ENCODE peak calls at places on chromosomes 16 and 17, in four cellular contexts. One of them, this sample, is unnamed.

GRCh38 chr16:89185062-89185751 is 13.7 kb downstream of the CDH15 start:
- DNase-seq in H9: no peak
- DNase-seq in H1: peak
- DNase-seq in GM20000: no peak
- DNase-seq in this sample: peak

GRCh38 chr17:46043606-46044005 is 44.6 kb downstream of the STH start:
- DNase-seq in H1: no peak
- DNase-seq in H9: no peak
- DNase-seq in GM20000: no peak
- DNase-seq in this sample: no peak

GRCh38 chr17:42457107-42457787 is 1.4 kb upstream of the ATP6V0A1 start:
- DNase-seq in H9: no peak
- DNase-seq in GM20000: peak
- DNase-seq in H1: no peak
- DNase-seq in this sample: no peak

GRCh38 chr16:30767767-30768465 is 5.8 kb downstream of the RNF40 start:
- DNase-seq in H1: no peak
- DNase-seq in H9: no peak
- DNase-seq in GM20000: no peak
- DNase-seq in this sample: no peak

GRCh38 chr16:22670044-22670536 is 143.9 kb upstream of the HS3ST2 start:
- DNase-seq in H9: no peak
- DNase-seq in H1: no peak
- DNase-seq in GM20000: no peak
- DNase-seq in this sample: no peak

GRCh38 chr17:8021565-8022357 is 17.1 kb upstream of the ALOX15B start:
- DNase-seq in H9: no peak
- DNase-seq in H1: no peak
- DNase-seq in GM20000: no peak
- DNase-seq in this sample: no peak

GRCh38 chr17:5283531-5284315 is 1.6 kb downstream of the RABEP1 start:
- DNase-seq in H9: no peak
- DNase-seq in H1: no peak
- DNase-seq in GM20000: no peak
- DNase-seq in this sample: no peak

GRCh38 chr16:2473999-2474876 is 689 bp upstream of the TBC1D24 start:
- DNase-seq in H1: peak
- DNase-seq in H9: peak
- DNase-seq in GM20000: peak
- DNase-seq in this sample: peak

GRCh38 chr16:79717324-79717848 is 116.8 kb upstream of the MAF start:
- DNase-seq in H1: no peak
- DNase-seq in GM20000: no peak
- DNase-seq in H9: no peak
- DNase-seq in this sample: no peak

GRCh38 chr16:534089-534635 is 6.7 kb downstream of the CAPN15 start:
- DNase-seq in H1: no peak
- DNase-seq in H9: no peak
- DNase-seq in GM20000: no peak
- DNase-seq in this sample: no peak

GRCh38 chr17:75933836-75934235 is 7.0 kb downstream of the FBF1 start:
- DNase-seq in H9: no peak
- DNase-seq in H1: no peak
- DNase-seq in GM20000: no peak
- DNase-seq in this sample: no peak

GRCh38 chr17:77096570-77097214 is 44.1 kb upstream of the SEC14L1 start:
- DNase-seq in GM20000: peak
- DNase-seq in H9: no peak
- DNase-seq in H1: no peak
- DNase-seq in this sample: no peak

GRCh38 chr17:41959336-41960095 is 7.1 kb upstream of the CNP start:
- DNase-seq in H1: peak
- DNase-seq in H9: peak
- DNase-seq in GM20000: peak
- DNase-seq in this sample: peak

GRCh38 chr16:11386791-11387546 is 41.7 kb downstream of the RMI2 start:
- DNase-seq in GM20000: peak
- DNase-seq in H1: peak
- DNase-seq in H9: peak
- DNase-seq in this sample: no peak

GRCh38 chr16:50636865-50637374 is 44.2 kb downstream of the SNX20 start:
- DNase-seq in H9: no peak
- DNase-seq in H1: no peak
- DNase-seq in GM20000: no peak
- DNase-seq in this sample: no peak

GRCh38 chr16:49439050-49439449 is 65.4 kb downstream of the C16orf78 start:
- DNase-seq in GM20000: no peak
- DNase-seq in H9: no peak
- DNase-seq in H1: no peak
- DNase-seq in this sample: no peak

GRCh38 chr16:51875834-51876725 is 670.9 kb downstream of the TOX3 start:
- DNase-seq in H9: peak
- DNase-seq in H1: no peak
- DNase-seq in GM20000: no peak
- DNase-seq in this sample: no peak

GRCh38 chr17:28657756-28658155 is 4.0 kb downstream of the SDF2 start:
- DNase-seq in GM20000: no peak
- DNase-seq in H9: no peak
- DNase-seq in H1: no peak
- DNase-seq in this sample: no peak

GRCh38 chr16:31453255-31454204 is 5.8 kb upstream of the ARMC5 start:
- DNase-seq in H1: no peak
- DNase-seq in H9: peak
- DNase-seq in GM20000: no peak
- DNase-seq in this sample: no peak

GRCh38 chr17:13704333-13704732 is 102.6 kb upstream of the HS3ST3A1 start:
- DNase-seq in H1: no peak
- DNase-seq in H9: no peak
- DNase-seq in GM20000: no peak
- DNase-seq in this sample: no peak

GRCh38 chr16:84056933-84057332 is 14.3 kb upstream of the SLC38A8 start:
- DNase-seq in H1: no peak
- DNase-seq in GM20000: no peak
- DNase-seq in H9: no peak
- DNase-seq in this sample: no peak

GRCh38 chr16:8044796-8045195 is 545.5 kb downstream of the TMEM114 start:
- DNase-seq in H9: no peak
- DNase-seq in H1: no peak
- DNase-seq in GM20000: no peak
- DNase-seq in this sample: no peak

GRCh38 chr16:89921699-89922476 is 1.3 kb upstream of the TUBB3 start:
- DNase-seq in H9: peak
- DNase-seq in GM20000: no peak
- DNase-seq in H1: peak
- DNase-seq in this sample: peak

GRCh38 chr17:82152556-82153294 is 54.7 kb upstream of the FASN start:
- DNase-seq in H1: no peak
- DNase-seq in GM20000: no peak
- DNase-seq in H9: no peak
- DNase-seq in this sample: no peak

GRCh38 chr16:69927056-69927757 is 23.9 kb upstream of the CLEC18A start:
- DNase-seq in H9: no peak
- DNase-seq in GM20000: no peak
- DNase-seq in H1: no peak
- DNase-seq in this sample: no peak

GRCh38 chr17:22272363-22273146 is 580.2 kb downstream of the KCNJ18 start:
- DNase-seq in GM20000: no peak
- DNase-seq in H9: no peak
- DNase-seq in H1: no peak
- DNase-seq in this sample: no peak

GRCh38 chr17:22268912-22269220 is 576.5 kb downstream of the KCNJ18 start:
- DNase-seq in H9: no peak
- DNase-seq in H1: no peak
- DNase-seq in GM20000: no peak
- DNase-seq in this sample: no peak

GRCh38 chr17:22270381-22270780 is 578.1 kb downstream of the KCNJ18 start:
- DNase-seq in H9: no peak
- DNase-seq in GM20000: no peak
- DNase-seq in H1: no peak
- DNase-seq in this sample: no peak

GRCh38 chr17:22277595-22277994 is 585.3 kb downstream of the KCNJ18 start:
- DNase-seq in GM20000: no peak
- DNase-seq in H1: no peak
- DNase-seq in H9: no peak
- DNase-seq in this sample: no peak

GRCh38 chr17:22273308-22273707 is 581.0 kb downstream of the KCNJ18 start:
- DNase-seq in H9: no peak
- DNase-seq in H1: no peak
- DNase-seq in GM20000: no peak
- DNase-seq in this sample: no peak
- TF ChIP-seq CTCF in H9: no peak
- TF ChIP-seq CTCF in H1: no peak
- TF ChIP-seq CTCF in GM20000: no peak
- TF ChIP-seq CTCF in this sample: no peak

GRCh38 chr17:32588982-32589381 is 102.2 kb downstream of the CDK5R1 start:
- DNase-seq in GM20000: no peak
- DNase-seq in H9: peak
- DNase-seq in H1: no peak
- DNase-seq in this sample: no peak
- TF ChIP-seq CTCF in GM20000: no peak
- TF ChIP-seq CTCF in H9: peak
- TF ChIP-seq CTCF in H1: peak
- TF ChIP-seq CTCF in this sample: peak

GRCh38 chr16:58494981-58495860 is 4.7 kb upstream of the NDRG4 start:
- DNase-seq in H9: peak
- DNase-seq in H1: peak
- DNase-seq in GM20000: peak
- DNase-seq in this sample: peak
- TF ChIP-seq CTCF in H9: peak
- TF ChIP-seq CTCF in H1: peak
- TF ChIP-seq CTCF in GM20000: peak
- TF ChIP-seq CTCF in this sample: peak

GRCh38 chr17:3025421-3026124 is 37.8 kb downstream of the OR1D5 start:
- DNase-seq in H1: no peak
- DNase-seq in H9: peak
- DNase-seq in GM20000: no peak
- DNase-seq in this sample: no peak
- TF ChIP-seq CTCF in H1: peak
- TF ChIP-seq CTCF in H9: peak
- TF ChIP-seq CTCF in GM20000: no peak
- TF ChIP-seq CTCF in this sample: no peak

This sample was measured in activated CD8-positive, alpha-beta T cell treated with anti-CD3 and anti-CD28 coated beads for 36 hours.